ENCODE peak calls at places on chromosomes 6 and 20, in eight cellular contexts. R is HCT116, Q is GM23338, W is SK-N-SH, L is Panc1, H is HL-60, O is GM12878, C is A549. B is an unnamed sample.

GRCh38 chr6:155349956-155350355 is 35.7 kb upstream of the TFB1M start:
- DNase-seq in O (no peak), H (no peak), C (no peak), R (no peak), Q (no peak), W (no peak), L (no peak), B (no peak)

GRCh38 chr6:129744201-129744879 is 34.4 kb upstream of the ARHGAP18 start:
- DNase-seq in O (no peak), H (no peak), Q (peak), C (peak), W (no peak), L (no peak), R (peak), B (no peak)

GRCh38 chr6:112237644-112238043 is 16.7 kb downstream of the LAMA4 start:
- DNase-seq in L (no peak), O (no peak), C (peak), H (no peak), W (no peak), Q (no peak), R (no peak), B (no peak)

GRCh38 chr6:25473447-25473846 is 178.6 kb upstream of the SCGN start:
- DNase-seq in W (no peak), C (no peak), R (no peak), O (no peak), Q (no peak), H (no peak), L (no peak), B (no peak)

GRCh38 chr6:53335224-53335994 is 13.3 kb downstream of the ELOVL5 start:
- DNase-seq in Q (peak), W (no peak), O (peak), R (no peak), H (peak), C (no peak), L (no peak), B (no peak)

GRCh38 chr20:25032478-25033183 is 25.3 kb downstream of the ACSS1 start:
- DNase-seq in R (no peak), L (no peak), O (no peak), H (no peak), W (no peak), C (no peak), Q (peak), B (no peak)

GRCh38 chr6:72535124-72535523 is 86.7 kb upstream of the KCNQ5 start:
- DNase-seq in L (no peak), Q (peak), O (no peak), R (no peak), C (no peak), W (no peak), H (no peak), B (no peak)

GRCh38 chr20:51738877-51739447 is 29.2 kb downstream of the ATP9A start:
- DNase-seq in C (peak), Q (no peak), O (no peak), L (no peak), R (peak), W (no peak), H (no peak), B (peak)

GRCh38 chr6:163243083-163243482 is 171.4 kb upstream of the QKI start:
- DNase-seq in Q (no peak), O (no peak), H (no peak), C (no peak), R (no peak), L (no peak), W (no peak), B (no peak)

GRCh38 chr20:34751453-34751852 is 47.3 kb downstream of the TP53INP2 start:
- DNase-seq in L (no peak), R (no peak), O (no peak), H (no peak), C (no peak), Q (no peak), W (no peak), B (no peak)

DNA sequence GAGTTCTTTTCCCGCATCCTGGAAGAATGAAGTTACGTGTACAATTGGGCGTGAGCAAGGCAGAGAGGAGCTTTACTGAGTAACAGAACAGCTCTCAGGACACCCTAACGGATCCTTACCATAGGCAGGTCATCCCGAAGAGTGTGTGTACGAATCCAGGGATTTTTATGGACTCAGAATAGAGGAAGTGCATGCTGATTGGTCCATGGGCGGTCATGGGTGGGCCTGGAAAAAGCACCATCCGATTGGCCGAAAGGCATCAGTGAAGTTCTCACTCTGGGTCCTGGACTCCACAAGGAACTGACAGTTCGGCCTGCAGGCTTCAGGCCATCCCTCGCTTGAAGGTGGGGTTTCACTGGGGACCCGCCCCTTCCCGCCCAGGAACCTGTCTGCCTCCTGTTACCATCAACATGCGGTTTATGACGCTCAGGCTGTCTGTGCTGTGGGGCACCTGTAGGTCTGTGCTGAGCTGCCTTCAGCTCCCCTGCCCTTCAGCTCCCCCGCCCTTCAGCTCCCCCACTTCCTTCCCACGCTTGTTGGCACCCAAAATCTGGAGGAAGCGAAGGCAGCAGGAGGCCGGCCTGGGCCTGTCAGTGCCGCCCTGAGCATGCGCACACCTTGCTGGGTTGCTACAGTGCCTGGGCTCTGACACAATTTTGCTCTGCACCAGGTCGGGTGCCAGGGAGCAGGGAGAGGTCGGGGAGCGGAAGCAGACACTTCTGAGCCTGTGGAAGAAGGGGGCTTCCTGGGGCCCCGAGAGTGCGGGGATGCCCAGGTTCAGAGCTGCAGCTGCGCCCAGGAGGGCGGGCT is 57.9 kb upstream of the MANEA start:
- DNase-seq in L (no peak), Q (no peak), C (no peak), W (no peak), O (no peak), H (no peak), R (no peak), B (peak)
- TF ChIP-seq REST in L (no peak), Q (no peak), C (no peak), W (no peak), O (no peak), H (no peak), R (no peak), B (no peak)

GRCh38 chr20:5448449-5449118 is 131.8 kb upstream of the PROKR2 start:
- DNase-seq in W (peak), H (peak), Q (peak), R (peak), O (no peak), L (peak), C (peak), B (peak)
- TF ChIP-seq REST in W (no peak), H (no peak), Q (no peak), R (no peak), O (no peak), L (no peak), C (no peak), B (no peak)

DNA sequence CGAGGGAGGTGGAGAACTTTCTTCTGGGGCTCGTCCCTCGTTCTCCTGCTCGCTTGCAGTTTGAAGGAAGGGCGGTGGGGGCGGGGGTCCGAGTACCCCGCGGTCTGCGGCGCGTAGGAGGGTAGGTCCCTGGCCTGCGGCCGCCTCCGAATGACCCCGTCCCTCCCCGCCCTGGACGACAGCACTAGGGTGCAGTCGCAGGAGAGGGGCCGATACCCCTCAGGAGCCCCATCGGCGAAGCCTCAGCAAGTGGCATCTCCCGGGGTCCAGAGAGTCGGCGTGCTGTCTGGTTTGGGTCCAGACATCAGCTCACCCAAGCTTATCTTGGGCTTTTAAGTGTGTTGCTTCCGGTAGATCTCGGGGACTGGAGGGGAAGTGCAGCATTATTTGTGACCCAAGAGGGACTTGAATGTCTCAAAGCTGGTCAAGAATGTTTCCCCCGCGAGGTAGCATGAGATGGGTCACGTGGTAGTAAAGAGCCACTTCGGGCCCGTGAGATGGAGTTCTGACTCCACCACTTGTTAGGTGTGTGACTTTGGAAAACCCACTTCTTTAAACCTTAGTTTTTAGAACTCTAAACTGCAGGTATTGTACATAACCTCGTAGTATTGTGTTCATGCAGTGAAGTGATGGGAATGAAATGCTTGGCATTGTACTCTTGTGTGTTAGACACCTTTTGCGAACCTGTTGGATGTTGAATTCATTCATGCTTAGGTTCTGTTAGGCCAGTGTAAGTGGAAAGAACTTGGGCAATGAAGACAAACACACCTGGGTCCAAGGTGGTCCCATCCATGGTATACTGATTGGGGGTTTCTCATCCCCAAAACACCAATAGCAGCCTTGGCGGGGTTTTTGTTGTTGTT is 916 bp downstream of the ANKRD6 start:
- DNase-seq in C (no peak), H (peak), O (peak), L (no peak), Q (peak), W (no peak), R (no peak), B (peak)
- TF ChIP-seq REST in C (no peak), H (no peak), O (no peak), L (no peak), Q (no peak), W (no peak), R (no peak), B (no peak)

GRCh38 chr6:42013134-42013516 is 37.2 kb upstream of the TAF8 start:
- DNase-seq in O (no peak), W (no peak), C (no peak), Q (no peak), H (no peak), R (no peak), L (no peak), B (no peak)
- TF ChIP-seq REST in O (no peak), W (no peak), C (no peak), Q (no peak), H (no peak), R (no peak), L (no peak), B (no peak)

DNA sequence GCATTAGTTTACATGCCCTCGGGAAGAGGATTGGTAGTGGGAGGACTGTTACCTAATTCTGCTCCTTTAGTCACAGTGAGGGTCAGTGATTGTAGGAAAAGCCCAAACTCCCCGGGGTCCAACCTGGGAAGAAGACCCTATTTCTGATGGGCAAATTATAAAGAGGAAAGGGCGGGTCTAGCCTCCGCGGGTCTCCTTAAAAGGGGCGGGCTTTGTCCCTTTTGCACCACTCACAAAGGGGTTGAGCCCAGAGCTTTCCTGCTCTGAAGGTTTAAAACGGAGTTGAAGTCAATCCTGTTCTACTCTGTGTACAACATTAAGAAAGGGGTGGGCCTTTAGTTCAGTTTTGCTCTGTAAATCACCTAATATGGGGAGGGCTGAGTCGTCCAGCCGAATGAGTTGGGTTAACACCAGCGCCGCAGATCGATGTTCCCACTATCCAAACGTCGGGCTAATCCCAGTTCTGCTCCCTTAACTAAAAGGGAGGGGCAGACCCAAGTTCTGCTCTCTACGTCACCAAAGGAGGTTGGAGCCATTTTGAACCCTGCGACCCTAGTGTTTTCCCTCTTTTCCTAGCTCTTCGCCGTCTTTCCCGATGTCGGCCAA is 920 bp upstream of the RNF5 start:
- DNase-seq in Q (peak), W (peak), C (no peak), R (no peak), H (no peak), O (no peak), L (no peak), B (peak)
- TF ChIP-seq REST in Q (no peak), W (no peak), C (no peak), R (no peak), H (no peak), O (no peak), L (no peak), B (no peak)

GRCh38 chr6:28983838-28984237 is 21.3 kb downstream of the ZNF311 start:
- DNase-seq in H (no peak), O (no peak), Q (no peak), L (no peak), W (no peak), R (no peak), C (no peak), B (no peak)

GRCh38 chr6:28988536-28989415 is 16.3 kb downstream of the ZNF311 start:
- DNase-seq in W (peak), R (peak), C (peak), Q (peak), O (no peak), H (peak), L (no peak), B (peak)

GRCh38 chr6:28982476-28983266 is 22.4 kb downstream of the ZNF311 start:
- DNase-seq in W (peak), C (peak), H (peak), R (no peak), O (peak), Q (peak), L (no peak), B (peak)

GRCh38 chr6:28981833-28982475 is 23.2 kb downstream of the ZNF311 start:
- DNase-seq in H (peak), R (peak), Q (peak), L (peak), W (peak), C (peak), O (peak), B (peak)

GRCh38 chr6:28985396-28986164 is 19.5 kb downstream of the ZNF311 start:
- DNase-seq in C (peak), O (no peak), L (peak), W (peak), Q (peak), H (no peak), R (peak), B (peak)
- TF ChIP-seq REST in C (no peak), O (no peak), L (no peak), W (no peak), Q (no peak), H (no peak), R (no peak), B (no peak)

DNA sequence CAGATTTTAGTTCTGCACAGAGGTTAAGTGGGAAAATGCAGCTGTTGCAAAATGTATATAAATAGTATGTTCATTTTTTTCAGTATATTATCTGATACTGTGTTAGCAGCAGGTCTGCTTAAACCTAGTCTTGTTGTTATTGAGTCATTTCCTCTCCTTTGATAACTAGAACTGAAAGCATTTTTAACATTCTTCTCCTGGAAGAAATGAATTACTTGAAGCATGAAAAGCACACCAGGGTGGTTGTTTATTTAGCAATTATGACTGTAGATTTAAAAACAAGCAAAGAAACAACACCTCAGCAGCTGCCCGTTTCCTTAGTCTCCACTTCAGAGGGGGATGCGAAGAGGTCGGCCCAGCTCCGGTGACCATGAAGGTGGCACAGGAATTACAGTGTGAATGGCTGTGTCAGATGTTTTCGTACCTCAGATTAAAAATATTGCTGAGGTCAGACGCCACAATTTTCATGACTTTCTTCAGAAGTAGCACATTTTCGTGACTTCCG is 53.5 kb downstream of the GOPC start:
- DNase-seq in C (peak), O (no peak), W (no peak), Q (peak), H (no peak), R (no peak), L (no peak), B (no peak)
- TF ChIP-seq REST in C (no peak), O (no peak), W (no peak), Q (no peak), H (no peak), R (no peak), L (no peak), B (no peak)

DNA sequence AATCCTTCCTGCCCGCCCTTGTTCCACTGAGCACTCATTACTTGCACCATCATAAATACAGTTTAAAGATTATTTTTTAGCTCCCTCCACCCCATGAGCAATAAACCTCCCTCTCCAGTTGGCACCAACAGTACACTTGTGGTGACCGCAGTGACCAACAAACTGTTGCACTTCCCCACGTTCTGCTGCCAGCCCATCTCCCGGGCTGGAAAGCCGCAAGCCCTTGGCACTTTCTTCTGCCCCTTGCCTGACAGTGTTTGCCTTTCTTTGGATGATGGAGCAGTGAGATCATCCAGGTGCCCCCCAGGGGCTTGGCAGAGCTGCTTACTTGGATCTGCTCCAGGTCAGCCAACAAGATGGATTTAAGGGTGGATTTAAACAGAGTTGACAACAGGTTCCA is 21.6 kb downstream of the KCNB1 start:
- DNase-seq in W (no peak), H (no peak), C (no peak), Q (no peak), L (no peak), O (no peak), R (no peak), B (no peak)
- TF ChIP-seq REST in W (no peak), H (no peak), C (no peak), Q (no peak), L (no peak), O (no peak), R (no peak), B (no peak)

B was measured in K562.